ENCODE peak calls at places on chromosomes 7 and 10, in ten cellular contexts. Q, C, L, B, W, O, M, J, R and K are unnamed samples.

GRCh38 chr10:85537561-85537960 is 829.0 kb downstream of the GRID1 start:
- DNase-seq in Q (no peak), C (no peak), L (no peak), B (no peak), W (no peak), O (no peak), M (no peak), J (no peak), R (no peak), K (no peak)

GRCh38 chr7:146865696-146866095 is 749.1 kb downstream of the CNTNAP2 start:
- DNase-seq in Q (no peak), C (no peak), L (no peak), B (no peak), W (no peak), O (no peak), M (no peak), J (no peak), R (no peak), K (no peak)

GRCh38 chr7:66099551-66100407 is 14.9 kb upstream of the CRCP start:
- DNase-seq in Q (peak), C (peak), L (peak), B (no peak), W (peak), O (peak), M (peak), J (peak), R (peak), K (peak)

GRCh38 chr7:11485626-11486025 is 346.4 kb downstream of the THSD7A start:
- DNase-seq in Q (no peak), C (no peak), L (no peak), B (no peak), W (no peak), O (no peak), M (no peak), J (no peak), R (no peak), K (no peak)

GRCh38 chr7:3650844-3651243 is 349.8 kb downstream of the SDK1 start:
- DNase-seq in Q (no peak), C (no peak), L (no peak), B (no peak), W (no peak), O (no peak), M (no peak), J (no peak), R (no peak), K (no peak)

GRCh38 chr7:87474533-87475358 is 734 bp downstream of the ABCB4 start:
- DNase-seq in Q (no peak), C (no peak), L (no peak), B (peak), W (no peak), O (no peak), M (peak), J (no peak), R (no peak), K (no peak)

GRCh38 chr10:52491246-52492000 is 177.3 kb downstream of the DKK1 start:
- DNase-seq in Q (no peak), C (no peak), L (no peak), B (no peak), W (no peak), O (no peak), M (no peak), J (no peak), R (no peak), K (no peak)

GRCh38 chr10:98340261-98340675 is 72.3 kb upstream of the LOXL4 start:
- DNase-seq in Q (no peak), C (no peak), L (no peak), B (no peak), W (no peak), O (no peak), M (no peak), J (no peak), R (no peak), K (peak)

GRCh38 chr7:120951826-120952225 is 1.2 kb downstream of the ING3 start:
- DNase-seq in Q (no peak), C (no peak), L (no peak), B (no peak), W (no peak), O (no peak), M (no peak), J (no peak), R (no peak), K (no peak)

GRCh38 chr7:105752671-105753275 is 123.6 kb downstream of the ATXN7L1 start:
- DNase-seq in Q (no peak), C (no peak), L (peak), B (no peak), W (no peak), O (no peak), M (no peak), J (no peak), R (no peak), K (no peak)

GRCh38 chr10:119022846-119023552 is 6.5 kb upstream of the NANOS1 start:
- DNase-seq in Q (no peak), C (no peak), L (no peak), B (no peak), W (no peak), O (no peak), M (no peak), J (no peak), R (no peak), K (no peak)

GRCh38 chr7:112286294-112287086 is 80.0 kb downstream of the ZNF277 start:
- DNase-seq in Q (no peak), C (no peak), L (no peak), B (no peak), W (no peak), O (no peak), M (no peak), J (no peak), R (no peak), K (no peak)

GRCh38 chr10:132409667-132410028 is 12.6 kb downstream of the PWWP2B start:
- DNase-seq in Q (no peak), C (no peak), L (no peak), B (no peak), W (no peak), O (no peak), M (no peak), J (no peak), R (no peak), K (no peak)

GRCh38 chr10:14371616-14372015 is 40.9 kb upstream of the FRMD4A start:
- DNase-seq in Q (no peak), C (no peak), L (no peak), B (no peak), W (no peak), O (no peak), M (no peak), J (no peak), R (no peak), K (no peak)

GRCh38 chr7:3911685-3912084 is 610.6 kb downstream of the SDK1 start:
- DNase-seq in Q (no peak), C (no peak), L (peak), B (no peak), W (no peak), O (no peak), M (no peak), J (no peak), R (no peak), K (no peak)

GRCh38 chr7:143437568-143437967 is 5.7 kb upstream of the TAS2R60 start:
- DNase-seq in Q (no peak), C (no peak), L (no peak), B (no peak), W (no peak), O (no peak), M (no peak), J (no peak), R (no peak), K (no peak)

GRCh38 chr10:62779487-62780248 is 24.9 kb upstream of the ADO start:
- DNase-seq in Q (no peak), C (no peak), L (peak), B (no peak), W (no peak), O (no peak), M (peak), J (no peak), R (no peak), K (no peak)

GRCh38 chr7:47621985-47622561 is 40.2 kb upstream of the TNS3 start:
- DNase-seq in Q (peak), C (no peak), L (no peak), B (no peak), W (no peak), O (no peak), M (no peak), J (no peak), R (no peak), K (no peak)

GRCh38 chr7:27885652-27886051 is 145.7 kb downstream of the TAX1BP1 start:
- DNase-seq in Q (no peak), C (no peak), L (no peak), B (no peak), W (no peak), O (no peak), M (no peak), J (no peak), R (no peak), K (no peak)

GRCh38 chr10:118241229-118242137 is 100.6 kb downstream of the FAM204A start:
- DNase-seq in Q (peak), C (no peak), L (peak), B (peak), W (peak), O (peak), M (peak), J (peak), R (peak), K (peak)

GRCh38 chr7:108073305-108074070 is 56.7 kb downstream of the LAMB4 start:
- DNase-seq in Q (no peak), C (no peak), L (no peak), B (no peak), W (no peak), O (no peak), M (no peak), J (no peak), R (no peak), K (no peak)

GRCh38 chr10:114327537-114328277 is 76.6 kb downstream of the AFAP1L2 start:
- DNase-seq in Q (no peak), C (no peak), L (no peak), B (no peak), W (no peak), O (peak), M (no peak), J (no peak), R (no peak), K (peak)

GRCh38 chr10:106402455-106402854 is 762.1 kb downstream of the SORCS1 start:
- DNase-seq in Q (no peak), C (no peak), L (no peak), B (no peak), W (no peak), O (no peak), M (no peak), J (no peak), R (no peak), K (no peak)

GRCh38 chr7:132858760-132859159 is 223.1 kb downstream of the CHCHD3 start:
- DNase-seq in Q (no peak), C (no peak), L (no peak), B (no peak), W (no peak), O (no peak), M (no peak), J (no peak), R (no peak), K (no peak)

GRCh38 chr7:113945018-113945938 is 26.5 kb upstream of the PPP1R3A start:
- DNase-seq in Q (no peak), C (no peak), L (no peak), B (no peak), W (no peak), O (no peak), M (no peak), J (no peak), R (no peak), K (no peak)

GRCh38 chr10:62380002-62380401 is 5.8 kb downstream of the ZNF365 start:
- DNase-seq in Q (no peak), C (no peak), L (no peak), B (no peak), W (no peak), O (no peak), M (no peak), J (no peak), R (peak), K (no peak)

GRCh38 chr7:138092486-138093028 is 16.3 kb downstream of the AKR1D1 start:
- DNase-seq in Q (no peak), C (no peak), L (no peak), B (no peak), W (no peak), O (no peak), M (no peak), J (no peak), R (no peak), K (no peak)

GRCh38 chr7:1908823-1909420 is 238.8 kb downstream of the ELFN1 start:
- DNase-seq in Q (no peak), C (no peak), L (no peak), B (no peak), W (no peak), O (no peak), M (no peak), J (no peak), R (no peak), K (no peak)

GRCh38 chr10:129962558-129963075 is 1.5 kb downstream of the EBF3 start:
- DNase-seq in Q (no peak), C (no peak), L (no peak), B (no peak), W (no peak), O (no peak), M (no peak), J (no peak), R (no peak), K (no peak)

DNA sequence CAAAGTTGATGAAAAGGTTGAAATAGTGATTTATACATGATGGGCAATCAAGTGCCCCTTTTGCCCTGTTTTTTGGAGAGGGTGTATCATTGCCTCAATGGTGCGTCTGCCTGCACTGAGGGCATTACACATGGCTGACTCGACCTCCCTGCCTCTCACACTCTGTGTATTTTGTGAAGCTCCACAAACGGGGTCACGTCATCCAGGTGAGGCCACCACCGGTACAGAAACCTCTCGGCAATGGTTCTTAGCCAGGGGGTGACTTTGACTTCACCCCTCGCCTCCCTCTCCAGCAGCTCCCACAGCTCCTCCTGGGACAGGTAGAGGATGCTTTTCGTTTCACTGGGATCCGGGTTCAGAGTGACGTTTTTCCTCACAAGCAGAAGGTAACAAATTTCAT is 6.3 kb downstream of the IDI2 start:
- DNase-seq in Q (no peak), C (no peak), L (no peak), B (no peak), W (no peak), O (no peak), M (no peak), J (no peak), R (no peak), K (no peak)
- TF ChIP-seq POLR2A in Q (no peak), C (no peak), L (no peak), B (peak), W (no peak), O (no peak), M (no peak), J (no peak), R (no peak), K (no peak)

DNA sequence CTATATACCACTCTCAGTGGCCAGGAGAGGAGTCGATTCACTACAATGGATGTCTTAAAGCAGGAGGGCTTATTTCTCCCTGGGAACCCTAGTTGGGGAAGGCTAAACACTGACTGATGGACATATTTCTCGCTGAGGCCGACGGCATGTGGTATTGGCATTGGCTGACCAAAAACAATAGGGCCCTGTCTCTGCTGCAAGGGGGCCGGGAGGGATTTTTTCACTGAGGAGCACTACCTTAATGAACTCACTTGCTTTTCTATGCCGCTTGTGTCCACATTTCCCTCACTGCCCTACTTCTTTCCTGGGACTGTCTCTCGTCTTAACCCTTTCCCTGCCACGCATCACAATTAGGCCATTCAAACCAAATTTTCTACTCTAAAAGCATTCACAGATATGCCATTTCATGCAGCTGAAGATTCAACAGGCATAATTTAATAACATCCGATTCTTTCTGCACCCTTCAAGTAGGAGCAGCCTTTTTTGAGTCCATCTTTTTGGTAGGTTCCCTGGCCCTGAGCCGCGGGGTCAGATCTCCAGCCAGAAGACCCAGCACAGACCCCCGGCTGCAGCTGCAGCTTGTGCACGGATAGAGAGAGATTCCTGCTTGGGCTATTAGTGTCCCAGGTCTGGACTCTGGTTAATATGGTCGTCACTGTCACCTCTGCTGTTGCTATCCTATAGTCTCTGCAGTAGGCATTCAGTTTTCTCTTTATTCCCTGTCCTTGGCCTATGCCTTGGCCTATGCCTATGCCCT is 118.7 kb downstream of the HIPK2 start:
- DNase-seq in Q (no peak), C (no peak), L (no peak), B (no peak), W (no peak), O (no peak), M (no peak), J (no peak), R (no peak), K (no peak)
- TF ChIP-seq POLR2A in Q (no peak), C (no peak), L (no peak), B (no peak), W (no peak), O (no peak), M (no peak), J (no peak), R (no peak), K (no peak)

DNA sequence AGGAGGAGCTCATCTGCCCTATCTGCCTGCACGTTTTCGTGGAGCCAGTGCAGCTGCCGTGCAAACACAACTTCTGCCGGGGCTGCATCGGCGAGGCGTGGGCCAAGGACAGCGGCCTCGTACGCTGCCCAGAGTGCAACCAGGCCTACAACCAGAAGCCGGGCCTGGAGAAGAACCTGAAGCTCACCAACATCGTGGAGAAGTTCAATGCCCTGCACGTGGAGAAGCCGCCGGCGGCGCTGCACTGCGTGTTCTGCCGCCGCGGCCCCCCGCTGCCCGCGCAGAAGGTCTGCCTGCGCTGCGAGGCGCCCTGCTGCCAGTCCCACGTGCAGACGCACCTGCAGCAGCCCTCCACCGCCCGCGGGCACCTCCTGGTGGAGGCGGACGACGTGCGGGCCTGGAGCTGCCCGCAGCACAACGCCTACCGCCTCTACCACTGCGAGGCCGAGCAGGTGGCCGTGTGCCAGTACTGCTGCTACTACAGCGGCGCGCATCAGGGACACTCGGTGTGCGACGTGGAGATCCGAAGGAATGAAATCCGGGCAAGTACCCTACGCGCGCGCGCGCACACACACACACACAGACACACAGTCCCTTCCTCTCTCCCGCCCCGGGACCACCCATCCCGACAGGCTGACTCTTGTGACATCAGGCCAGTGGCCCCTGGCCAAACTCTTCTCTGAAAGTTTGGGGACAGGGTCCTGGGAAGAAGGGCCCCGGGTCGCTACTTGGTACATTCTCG is 538 bp downstream of the TRIM8 start:
- DNase-seq in Q (peak), C (peak), L (peak), B (no peak), W (peak), O (peak), M (peak), J (peak), R (peak), K (peak)
- TF ChIP-seq POLR2A in Q (peak), C (no peak), L (peak), B (no peak), W (peak), O (no peak), M (no peak), J (no peak), R (peak), K (no peak)

GRCh38 chr10:87659571-87660483 is at the start of gene PAPSS2:
- DNase-seq in Q (peak), C (no peak), L (peak), B (peak), W (peak), O (peak), M (peak), J (peak), R (peak), K (peak)
- TF ChIP-seq POLR2A in Q (peak), C (no peak), L (peak), B (no peak), W (no peak), O (peak), M (peak), J (no peak), R (peak), K (peak)

DNA sequence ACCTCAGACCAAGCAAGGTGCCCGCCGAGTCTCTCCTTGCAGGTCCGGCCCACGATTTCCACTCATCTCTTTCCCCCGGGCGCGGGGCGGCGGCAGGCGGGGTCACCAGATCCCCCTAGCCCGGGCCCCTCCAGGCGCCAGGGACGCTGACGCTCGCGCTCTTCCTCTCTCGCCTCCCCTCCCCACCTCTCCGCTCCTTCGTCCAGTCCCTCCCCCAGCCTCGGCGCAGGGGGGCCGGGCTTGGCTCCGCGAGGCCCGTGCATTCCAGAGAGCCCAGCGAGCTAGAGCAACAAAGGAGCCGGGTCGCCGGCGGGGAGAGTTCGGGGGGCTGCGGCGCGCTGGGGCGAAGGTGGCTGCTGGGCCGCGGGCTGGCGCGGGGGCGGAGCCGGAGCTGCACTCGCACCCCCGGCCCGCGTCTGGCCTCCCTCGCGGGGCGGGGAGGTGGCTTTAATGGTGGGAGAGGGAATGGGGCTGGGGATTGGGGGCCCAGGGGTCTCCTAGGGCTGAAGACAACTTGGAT is at the start of gene SMO:
- DNase-seq in Q (peak), C (no peak), L (peak), B (peak), W (no peak), O (peak), M (peak), J (peak), R (peak), K (no peak)
- TF ChIP-seq POLR2A in Q (no peak), C (no peak), L (peak), B (no peak), W (no peak), O (peak), M (no peak), J (no peak), R (peak), K (no peak)